ENCODE peak calls at places on chromosomes 1 and 21, in ten cellular contexts. R, A, Y, I, M, J, T, F, L and U are unnamed samples.

GRCh38 chr1:185244015-185244747 is 72.9 kb downstream of the IVNS1ABP start:
- DNase-seq in R (no peak), A (no peak), Y (no peak), I (no peak), M (no peak), J (no peak), T (no peak), F (no peak), L (no peak), U (no peak)

GRCh38 chr1:245858683-245859509 is 648.2 kb downstream of the SMYD3 start:
- DNase-seq in R (no peak), A (no peak), Y (no peak), I (no peak), M (no peak), J (no peak), T (no peak), F (no peak), L (no peak), U (no peak)

GRCh38 chr1:110084226-110085078 is 14.0 kb upstream of the ALX3 start:
- DNase-seq in R (peak; percentile 57), A (peak; percentile 86), Y (peak; percentile 17), I (peak; percentile 12), M (no peak), J (peak; percentile 67), T (peak; percentile 39), F (peak; percentile 72), L (peak; percentile 69), U (peak; percentile 32)

GRCh38 chr1:207888647-207889046 is 22.3 kb downstream of the CD34 start:
- DNase-seq in R (no peak), A (no peak), Y (no peak), I (peak; percentile 57), M (no peak), J (no peak), T (no peak), F (peak; percentile 25), L (no peak), U (no peak)

GRCh38 chr1:201605385-201605747 is 66.4 kb downstream of the NAV1 start:
- DNase-seq in R (no peak), A (no peak), Y (no peak), I (no peak), M (no peak), J (no peak), T (no peak), F (no peak), L (no peak), U (no peak)

GRCh38 chr21:33403786-33404571 is 766 bp downstream of the IFNGR2 start:
- DNase-seq in R (peak; percentile 70), A (peak; percentile 77), Y (no peak), I (peak; percentile 28), M (no peak), J (peak; percentile 66), T (peak; percentile 69), F (peak; percentile 62), L (peak; percentile 63), U (peak; percentile 76)

GRCh38 chr21:26800001-26800400 is 45.2 kb downstream of the ADAMTS1 start:
- DNase-seq in R (no peak), A (no peak), Y (no peak), I (no peak), M (no peak), J (no peak), T (no peak), F (no peak), L (peak; percentile 40), U (no peak)

GRCh38 chr1:109397451-109398342 is at the start of gene SORT1:
- DNase-seq in R (peak; percentile 90), A (peak; percentile 96), Y (peak; percentile 50), I (peak; percentile 60), M (no peak), J (peak; percentile 85), T (peak; percentile 86), F (peak; percentile 85), L (peak; percentile 79), U (peak; percentile 88)

GRCh38 chr1:76802094-76802493 is 65.2 kb upstream of the ST6GALNAC5 start:
- DNase-seq in R (no peak), A (no peak), Y (no peak), I (no peak), M (no peak), J (no peak), T (no peak), F (no peak), L (no peak), U (no peak)

GRCh38 chr1:22104074-22104473 is 38.8 kb downstream of the WNT4 start:
- DNase-seq in R (no peak), A (no peak), Y (no peak), I (no peak), M (no peak), J (no peak), T (no peak), F (no peak), L (no peak), U (no peak)

GRCh38 chr1:20716232-20716631 is 1.6 kb downstream of the KIF17 start:
- DNase-seq in R (no peak), A (no peak), Y (no peak), I (no peak), M (no peak), J (no peak), T (no peak), F (no peak), L (no peak), U (no peak)

GRCh38 chr1:12697406-12697805 is 18.5 kb upstream of the AADACL3 start:
- DNase-seq in R (no peak), A (no peak), Y (no peak), I (no peak), M (no peak), J (no peak), T (no peak), F (no peak), L (no peak), U (no peak)

GRCh38 chr1:94707321-94708298 is 112.5 kb upstream of the SLC44A3 start:
- DNase-seq in R (peak; percentile 36), A (no peak), Y (no peak), I (no peak), M (no peak), J (no peak), T (no peak), F (no peak), L (peak; percentile 76), U (no peak)

GRCh38 chr21:42312626-42313104 is 2.5 kb downstream of the TFF3 start:
- DNase-seq in R (no peak), A (peak; percentile 51), Y (no peak), I (no peak), M (no peak), J (no peak), T (peak; percentile 62), F (no peak), L (no peak), U (no peak)

GRCh38 chr1:43274804-43275180 is 5.0 kb downstream of the TMEM125 start:
- DNase-seq in R (no peak), A (no peak), Y (no peak), I (no peak), M (no peak), J (no peak), T (no peak), F (no peak), L (no peak), U (no peak)

GRCh38 chr1:22176258-22176657 is 33.4 kb upstream of the WNT4 start:
- DNase-seq in R (no peak), A (peak; percentile 81), Y (no peak), I (no peak), M (no peak), J (peak; percentile 10), T (no peak), F (no peak), L (no peak), U (no peak)

GRCh38 chr1:154145986-154146385 is 8.9 kb downstream of the NUP210L start:
- DNase-seq in R (no peak), A (no peak), Y (no peak), I (no peak), M (no peak), J (no peak), T (no peak), F (no peak), L (no peak), U (no peak)

GRCh38 chr1:154141240-154141639 is 13.6 kb downstream of the NUP210L start:
- DNase-seq in R (no peak), A (no peak), Y (no peak), I (no peak), M (no peak), J (no peak), T (no peak), F (no peak), L (peak; percentile 35), U (no peak)

GRCh38 chr1:154137888-154138287 is 17.0 kb downstream of the NUP210L start:
- DNase-seq in R (no peak), A (no peak), Y (no peak), I (no peak), M (no peak), J (no peak), T (no peak), F (no peak), L (no peak), U (no peak)

GRCh38 chr1:154142358-154142757 is 12.5 kb downstream of the NUP210L start:
- DNase-seq in R (no peak), A (no peak), Y (no peak), I (no peak), M (no peak), J (no peak), T (no peak), F (no peak), L (no peak), U (no peak)
- H3K36me3 ChIP-seq in R (no peaks in the 10 kb centered on the region), A (no peaks in the 10 kb centered on the region), Y (no peaks in the 10 kb centered on the region), I (no peaks in the 10 kb centered on the region), M (no peaks in the 10 kb centered on the region), J (no peaks in the 10 kb centered on the region), T (no peaks in the 10 kb centered on the region), F (no peaks in the 10 kb centered on the region), L (no peaks in the 10 kb centered on the region), U (no peaks in the 10 kb centered on the region)

DNA sequence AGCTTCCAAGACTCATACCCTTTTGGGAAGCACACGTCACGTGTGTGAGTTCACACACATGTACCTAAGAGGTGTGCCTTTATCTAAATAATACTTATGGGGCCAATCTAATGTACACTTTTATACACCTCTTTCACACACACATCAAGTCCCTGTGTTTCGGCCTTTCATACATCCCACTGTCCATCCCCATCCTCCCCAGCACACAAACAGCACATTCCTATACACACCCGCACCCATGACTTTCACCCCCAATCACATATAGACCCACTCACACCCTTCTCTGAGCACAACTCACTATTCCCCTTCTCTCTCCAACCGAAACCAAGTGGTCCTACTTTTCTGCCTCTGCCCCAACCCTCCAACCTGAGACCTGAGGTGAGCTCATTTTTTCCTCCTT is 3.5 kb downstream of the MEX3A start:
- DNase-seq in R (no peak), A (no peak), Y (no peak), I (no peak), M (no peak), J (no peak), T (no peak), F (no peak), L (no peak), U (no peak)
- H3K36me3 ChIP-seq in R (no peaks in the 10 kb centered on the region), A (peaks cover 9% of the 10 kb centered on the region), Y (no peaks in the 10 kb centered on the region), I (no peaks in the 10 kb centered on the region), M (peaks cover 15% of the 10 kb centered on the region), J (no peaks in the 10 kb centered on the region), T (no peaks in the 10 kb centered on the region), F (no peaks in the 10 kb centered on the region), L (no peaks in the 10 kb centered on the region), U (no peaks in the 10 kb centered on the region)

GRCh38 chr1:234608026-234608719 is 1.8 kb downstream of the IRF2BP2 start:
- DNase-seq in R (peak; percentile 78), A (peak; percentile 66), Y (peak; percentile 84), I (peak; percentile 86), M (peak; percentile 65), J (peak; percentile 84), T (peak; percentile 83), F (peak; percentile 79), L (peak; percentile 73), U (peak; percentile 83)
- H3K36me3 ChIP-seq in R (peaks cover 3% of the 10 kb centered on the region), A (peaks cover 13% of the 10 kb centered on the region), Y (peaks cover 11% of the 10 kb centered on the region), I (no peaks in the 10 kb centered on the region), M (peaks cover 20% of the 10 kb centered on the region), J (peaks cover 3% of the 10 kb centered on the region), T (no peaks in the 10 kb centered on the region), F (peaks cover 10% of the 10 kb centered on the region), L (no peaks in the 10 kb centered on the region), U (peaks cover 18% of the 10 kb centered on the region)

GRCh38 chr1:180071760-180072159 is 82.9 kb upstream of the QSOX1 start:
- DNase-seq in R (no peak), A (no peak), Y (no peak), I (no peak), M (no peak), J (no peak), T (no peak), F (no peak), L (no peak), U (no peak)
- H3K36me3 ChIP-seq in R (peaks cover 3% of the 10 kb centered on the region), A (no peaks in the 10 kb centered on the region), Y (peaks cover 54% of the 10 kb centered on the region), I (no peaks in the 10 kb centered on the region), M (peaks cover 94% of the 10 kb centered on the region), J (no peaks in the 10 kb centered on the region), T (no peaks in the 10 kb centered on the region), F (peaks cover 89% of the 10 kb centered on the region), L (no peaks in the 10 kb centered on the region), U (peaks cover 29% of the 10 kb centered on the region)